ENCODE peak calls at places on chromosome 1, in four cellular contexts. B, Z, L and P are unnamed samples.

GRCh38 chr1:100034465-100034864 is 64.7 kb downstream of the SLC35A3 start:
- DNase-seq in B (no peak), Z (peak; percentile 54), L (no peak), P (peak; percentile 28)

GRCh38 chr1:174114788-174115448 is 44.4 kb upstream of the RABGAP1L start:
- DNase-seq in B (no peak), Z (peak; percentile 77), L (no peak), P (peak; percentile 74)

GRCh38 chr1:148318123-148318899 is 164.8 kb downstream of the PPIAL4G start:
- DNase-seq in B (no peak), Z (no peak), L (no peak), P (no peak)

GRCh38 chr1:20958430-20958829 is 171.3 kb upstream of the HP1BP3 start:
- DNase-seq in B (no peak), Z (no peak), L (no peak), P (no peak)

GRCh38 chr1:31932491-31933316 is 5.5 kb downstream of the PTP4A2 start:
- DNase-seq in B (no peak), Z (no peak), L (no peak), P (peak; percentile 26)

GRCh38 chr1:13792429-13792828 is 92.4 kb downstream of the PRDM2 start:
- DNase-seq in B (no peak), Z (no peak), L (no peak), P (no peak)

GRCh38 chr1:183244466-183244865 is 58.4 kb downstream of the LAMC2 start:
- DNase-seq in B (peak; percentile 95), Z (peak; percentile 93), L (peak; percentile 97), P (peak; percentile 30)

GRCh38 chr1:156100205-156100995 is 14.1 kb upstream of the LMNA start:
- DNase-seq in B (no peak), Z (no peak), L (no peak), P (no peak)

GRCh38 chr1:173002891-173003582 is 47.7 kb downstream of the TNFSF18 start:
- DNase-seq in B (no peak), Z (peak; percentile 90), L (no peak), P (no peak)

GRCh38 chr1:228140724-228141081 is 624 bp downstream of the GUK1 start:
- DNase-seq in B (no peak), Z (no peak), L (no peak), P (no peak)

GRCh38 chr1:210132582-210132981 is 100.0 kb upstream of the SERTAD4 start:
- DNase-seq in B (no peak), Z (peak; percentile 52), L (no peak), P (peak; percentile 59)

GRCh38 chr1:8077120-8077573 is 51.0 kb upstream of the ERRFI1 start:
- DNase-seq in B (peak; percentile 82), Z (peak; percentile 99), L (peak; percentile 82), P (peak; percentile 81)
- H3K4me1 ChIP-seq in B (no peaks in the 10 kb centered on the region), Z (peaks cover 20% of the 10 kb centered on the region), L (no peaks in the 10 kb centered on the region), P (peaks cover 34% of the 10 kb centered on the region)

GRCh38 chr1:202213361-202214088 is 19.9 kb downstream of the LGR6 start:
- DNase-seq in B (no peak), Z (no peak), L (no peak), P (no peak)
- H3K4me3 ChIP-seq in B (no peak overlapping the region), Z (peak overlapping the region; percentile 47), L (peak overlapping the region; percentile 60), P (no peak overlapping the region)

GRCh38 chr1:40928699-40929098 is 50.8 kb upstream of the CTPS1 start:
- DNase-seq in B (peak; percentile 8), Z (no peak), L (peak; percentile 3), P (no peak)
- H3K4me1 ChIP-seq in B (no peaks in the 10 kb centered on the region), Z (peaks cover 3% of the 10 kb centered on the region), L (no peaks in the 10 kb centered on the region), P (no peaks in the 10 kb centered on the region)

GRCh38 chr1:184389446-184389845 is 2.6 kb downstream of the C1orf21 start:
- DNase-seq in B (no peak), Z (no peak), L (no peak), P (no peak)
- H3K4me3 ChIP-seq in B (peak overlapping the region; percentile 90), Z (no peak overlapping the region), L (no peak overlapping the region), P (no peak overlapping the region)

GRCh38 chr1:113981962-113982931 is 3.0 kb downstream of the OLFML3 start:
- DNase-seq in B (peak; percentile 93), Z (peak; percentile 88), L (peak; percentile 88), P (peak; percentile 76)

GRCh38 chr1:113976609-113977278 is 2.5 kb upstream of the OLFML3 start:
- DNase-seq in B (no peak), Z (peak; percentile 62), L (no peak), P (peak; percentile 47)

GRCh38 chr1:113982955-113983742 is 3.9 kb downstream of the OLFML3 start:
- DNase-seq in B (no peak), Z (no peak), L (no peak), P (no peak)

GRCh38 chr1:113978863-113979702 is at the start of gene OLFML3:
- DNase-seq in B (peak; percentile 96), Z (peak; percentile 99), L (peak; percentile 91), P (peak; percentile 96)

GRCh38 chr1:113980120-113980519 is 846 bp downstream of the OLFML3 start:
- DNase-seq in B (peak; percentile 91), Z (no peak), L (peak; percentile 74), P (peak; percentile 87)
- H3K4me1 ChIP-seq in B (no peaks in the 10 kb centered on the region), Z (peaks cover 49% of the 10 kb centered on the region), L (peaks cover 11% of the 10 kb centered on the region), P (peaks cover 63% of the 10 kb centered on the region)

DNA sequence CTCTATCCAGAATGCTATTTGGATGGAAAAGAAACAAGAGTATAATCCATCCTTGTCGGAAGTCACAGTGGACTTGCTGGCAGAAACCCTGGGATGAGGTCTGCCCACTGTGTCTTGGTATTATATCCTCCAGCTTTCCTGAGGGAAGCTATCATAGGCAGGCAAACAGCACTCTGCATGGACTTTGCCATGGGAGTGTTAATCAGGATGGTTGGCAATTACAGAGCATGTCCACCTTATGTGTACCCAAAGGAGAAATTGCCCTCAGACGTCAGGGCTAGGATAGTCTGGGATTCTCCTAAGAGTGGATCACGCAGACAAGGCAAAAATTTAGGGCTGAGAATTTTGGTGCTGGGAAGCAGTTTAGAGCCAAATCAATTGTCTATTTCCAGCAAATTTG is 184.9 kb upstream of the ESRRG start:
- DNase-seq in B (no peak), Z (no peak), L (no peak), P (no peak)
- H3K4me3 ChIP-seq in B (no peak overlapping the region), Z (no peak overlapping the region), L (no peak overlapping the region), P (no peak overlapping the region)

DNA sequence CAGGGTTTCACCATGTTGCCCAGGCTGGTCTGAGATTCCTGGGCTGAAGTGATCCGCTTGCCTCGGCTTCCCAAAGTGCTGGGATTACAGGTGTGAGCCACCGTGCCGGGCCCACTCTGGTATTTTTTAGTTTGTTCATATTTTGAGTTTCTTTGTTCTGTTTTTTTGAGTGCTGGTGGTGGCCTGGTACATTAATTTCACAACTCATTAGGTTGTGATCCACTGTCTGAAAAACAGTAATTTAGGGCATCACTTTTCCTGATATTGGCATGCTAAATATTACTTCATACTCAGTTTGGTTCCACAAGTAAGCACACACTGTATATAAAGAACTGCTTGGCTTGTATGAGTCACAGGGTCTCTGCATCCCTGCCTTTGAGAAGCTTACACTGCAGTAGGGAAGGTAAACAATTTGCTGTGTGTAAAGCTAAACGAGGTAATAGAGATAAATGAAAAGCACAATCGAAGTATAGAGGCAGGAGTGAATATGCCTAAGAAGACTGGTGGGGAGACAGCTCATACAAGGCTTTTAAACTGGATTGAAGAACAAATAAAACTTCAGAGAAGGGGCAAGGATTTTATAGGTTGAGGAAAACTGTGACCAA is 7.7 kb downstream of the SNX27 start:
- DNase-seq in B (no peak), Z (peak; percentile 89), L (no peak), P (peak; percentile 56)
- H3K4me1 ChIP-seq in B (no peaks in the 10 kb centered on the region), Z (peaks cover 8% of the 10 kb centered on the region), L (no peaks in the 10 kb centered on the region), P (peaks cover 36% of the 10 kb centered on the region)

DNA sequence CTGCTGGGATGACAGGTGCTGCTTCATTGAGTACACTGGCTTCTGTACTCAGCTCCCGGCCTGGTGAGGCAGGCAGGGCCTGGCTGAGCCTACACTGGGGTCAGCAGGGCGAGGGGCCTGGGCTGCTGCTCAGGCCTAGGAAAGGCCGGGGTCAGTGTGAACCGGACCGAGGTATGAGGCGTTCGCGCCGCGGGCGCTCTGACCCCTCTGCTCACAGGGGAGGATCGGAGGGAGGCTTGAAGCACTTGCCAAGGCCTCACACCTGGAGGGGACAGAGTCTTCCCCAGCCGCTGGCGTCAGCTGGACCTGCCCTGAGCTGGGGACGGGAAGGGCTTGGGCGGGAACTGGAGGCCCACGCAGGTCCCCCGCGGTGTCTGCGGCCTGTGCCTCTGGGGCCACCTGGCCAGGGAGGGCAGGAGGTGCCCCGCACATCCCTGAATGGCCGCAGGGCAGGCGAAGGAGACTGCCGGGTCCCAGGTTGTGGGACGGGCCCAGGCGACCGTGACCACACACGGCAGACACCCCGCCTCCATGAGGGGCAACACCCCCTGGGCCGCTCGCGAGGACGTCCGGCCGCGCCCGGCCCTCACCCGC is 466 bp downstream of the PEX10 start:
- DNase-seq in B (no peak), Z (peak; percentile 26), L (no peak), P (no peak)
- H3K4me3 ChIP-seq in B (peak overlapping the region; percentile 84), Z (peak overlapping the region; percentile 98), L (peak overlapping the region; percentile 76), P (peak overlapping the region; percentile 90)

GRCh38 chr1:94549706-94550105 is 8.1 kb upstream of the F3 start:
- DNase-seq in B (no peak), Z (no peak), L (no peak), P (no peak)

GRCh38 chr1:94550800-94551241 is 9.3 kb upstream of the F3 start:
- DNase-seq in B (no peak), Z (peak; percentile 70), L (no peak), P (peak; percentile 74)

GRCh38 chr1:94552071-94552586 is 10.6 kb upstream of the F3 start:
- DNase-seq in B (no peak), Z (no peak), L (no peak), P (no peak)

GRCh38 chr1:94550396-94550795 is 8.8 kb upstream of the F3 start:
- DNase-seq in B (no peak), Z (no peak), L (no peak), P (no peak)

GRCh38 chr1:94551449-94551848 is 9.9 kb upstream of the F3 start:
- DNase-seq in B (no peak), Z (no peak), L (no peak), P (no peak)
- H3K4me1 ChIP-seq in B (no peaks in the 10 kb centered on the region), Z (peaks cover 6% of the 10 kb centered on the region), L (no peaks in the 10 kb centered on the region), P (peaks cover 48% of the 10 kb centered on the region)

DNA sequence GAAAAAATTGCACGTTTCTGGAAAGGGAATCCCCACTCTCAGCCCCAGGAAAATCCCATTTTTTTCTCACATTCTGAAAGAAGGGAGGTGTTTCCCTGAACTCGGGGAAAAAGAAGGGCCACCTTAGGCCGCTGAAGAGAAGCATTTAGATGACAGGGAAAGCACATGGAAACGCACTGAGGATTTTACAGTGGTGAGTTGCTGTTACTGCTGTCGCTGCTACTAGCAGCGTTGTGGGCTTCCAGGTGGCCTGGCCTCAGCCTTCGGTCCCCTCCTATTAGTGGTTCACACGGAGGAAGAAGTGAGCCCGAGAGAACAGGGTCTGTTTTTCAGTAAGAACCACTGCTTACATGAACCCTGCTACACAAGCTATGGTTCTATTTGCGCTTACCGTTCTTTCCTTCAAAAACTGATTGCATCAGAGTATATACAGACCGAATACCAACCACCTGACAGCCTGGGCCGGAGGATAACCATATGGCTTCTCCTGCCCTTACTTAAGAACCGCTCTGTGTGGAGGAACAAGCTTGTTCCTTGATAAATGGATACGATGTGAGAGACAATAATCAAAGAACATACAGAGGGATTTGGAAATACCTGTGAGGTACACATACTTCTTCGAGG is 986 bp upstream of the KCNT2 start:
- DNase-seq in B (peak; percentile 63), Z (no peak), L (no peak), P (no peak)
- H3K4me3 ChIP-seq in B (peak overlapping the region; percentile 54), Z (peak overlapping the region; percentile 68), L (peak overlapping the region; percentile 56), P (peak overlapping the region; percentile 84)